ENCODE peak calls at places on chromosomes 4 and X, in four cellular contexts. G, A, S and R are unnamed samples.

GRCh38 chr4:176436500-176436973 is 116.8 kb downstream of the SPCS3 start:
- DNase-seq in G (peak), A (no peak), S (no peak), R (peak)

GRCh38 chr4:186946682-186947294 is 223.1 kb upstream of the FAT1 start:
- DNase-seq in G (peak), A (no peak), S (peak), R (peak)

GRCh38 chr4:89657931-89658700 is 178.8 kb downstream of the SNCA start:
- DNase-seq in G (peak), A (no peak), S (no peak), R (peak)

GRCh38 chr4:151541438-151542071 is 132.6 kb downstream of the FHIP1A start:
- DNase-seq in G (peak), A (peak), S (no peak), R (peak)

GRCh38 chr4:39025552-39026085 is 6.6 kb downstream of the TMEM156 start:
- DNase-seq in G (no peak), A (no peak), S (no peak), R (peak)

GRCh38 chr4:44046491-44046890 is 402.1 kb downstream of the KCTD8 start:
- DNase-seq in G (no peak), A (no peak), S (no peak), R (no peak)

GRCh38 chrX:52556741-52557140 is 39.9 kb upstream of the XAGE1B start:
- DNase-seq in G (no peak), A (no peak), S (no peak), R (no peak)

GRCh38 chrX:63032811-63033210 is 318.3 kb downstream of the SPIN4 start:
- DNase-seq in G (no peak), A (no peak), S (no peak), R (no peak)

GRCh38 chr4:8228319-8229250 is 29.5 kb downstream of the SH3TC1 start:
- DNase-seq in G (peak), A (peak), S (peak), R (peak)

DNA sequence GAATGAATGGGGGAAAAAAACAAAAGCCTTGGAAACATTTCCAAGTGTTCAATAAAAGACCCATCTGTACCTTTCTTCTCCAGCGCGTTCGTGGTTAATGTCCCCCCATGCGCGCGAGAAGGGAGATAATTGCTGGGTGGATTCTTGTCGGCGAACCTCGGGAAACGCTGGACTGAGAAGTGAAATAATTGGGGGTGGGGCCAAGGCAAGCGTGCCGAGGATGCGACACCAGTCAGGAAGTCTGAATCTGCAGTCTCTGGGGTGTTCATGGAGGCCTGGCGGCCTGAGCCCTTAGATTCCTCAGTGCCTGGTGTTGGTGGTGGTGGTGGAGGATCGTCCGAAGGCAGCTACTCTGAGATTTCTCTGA is 5.3 kb upstream of the ARX start:
- DNase-seq in G (no peak), A (no peak), S (no peak), R (no peak)
- TF ChIP-seq CTCF in G (no peak), A (no peak), S (no peak), R (no peak)

DNA sequence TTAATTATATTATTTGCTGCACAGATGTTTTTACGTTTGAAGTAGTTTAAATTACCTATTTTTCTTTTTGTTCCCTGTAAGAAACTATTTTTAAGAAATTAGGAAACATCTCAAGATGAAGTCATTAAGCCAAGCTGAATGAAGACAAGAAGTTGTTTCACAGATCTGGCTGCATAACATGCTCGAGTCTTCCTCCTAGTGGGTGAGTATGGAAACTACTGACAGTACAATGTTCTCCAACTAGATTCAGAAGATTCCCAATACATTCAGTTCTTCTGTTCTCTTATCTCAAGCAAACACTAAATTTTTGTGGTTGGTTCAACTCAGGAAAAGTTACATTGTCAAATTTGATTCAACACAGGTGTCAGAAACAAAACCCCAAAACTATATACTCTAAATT is 256.8 kb upstream of the VCX start:
- DNase-seq in G (peak), A (no peak), S (no peak), R (peak)
- TF ChIP-seq CTCF in G (peak), A (no peak), S (peak), R (peak)

DNA sequence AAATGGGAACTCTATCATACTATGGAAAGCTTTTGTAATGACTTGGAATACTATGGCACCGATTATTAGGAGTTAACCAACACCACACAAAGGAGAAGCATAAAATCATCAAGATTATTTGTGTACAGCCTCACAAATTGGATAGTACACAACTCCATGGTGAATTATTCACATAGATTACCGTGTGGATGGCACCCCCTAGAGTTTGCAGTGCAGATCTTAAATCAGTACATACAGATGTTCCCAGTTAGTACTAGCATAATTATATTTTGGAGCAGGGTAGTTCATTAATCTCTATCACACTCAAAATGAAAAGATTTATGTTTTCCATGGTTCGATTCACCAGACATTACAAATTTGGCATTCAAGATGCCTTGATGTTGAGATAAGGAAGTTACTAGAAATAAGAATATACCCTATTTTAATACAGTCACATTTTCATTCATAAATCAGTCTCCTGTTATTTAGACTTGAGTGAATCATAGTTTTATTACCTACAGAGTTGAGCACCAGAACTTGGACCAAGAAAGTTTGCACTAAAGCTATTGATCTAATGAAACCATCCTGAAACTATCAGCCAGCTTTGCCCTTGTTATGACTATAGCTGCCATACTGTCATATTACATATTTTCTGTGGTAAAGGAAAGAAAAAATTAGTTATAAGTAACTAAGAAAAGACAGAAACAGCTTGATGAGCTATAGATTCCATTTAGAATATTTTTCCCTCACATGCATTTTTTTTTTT is 531.8 kb downstream of the GLUD2 start:
- DNase-seq in G (peak), A (no peak), S (peak), R (peak)
- TF ChIP-seq CTCF in G (peak), A (peak), S (peak), R (peak)

DNA sequence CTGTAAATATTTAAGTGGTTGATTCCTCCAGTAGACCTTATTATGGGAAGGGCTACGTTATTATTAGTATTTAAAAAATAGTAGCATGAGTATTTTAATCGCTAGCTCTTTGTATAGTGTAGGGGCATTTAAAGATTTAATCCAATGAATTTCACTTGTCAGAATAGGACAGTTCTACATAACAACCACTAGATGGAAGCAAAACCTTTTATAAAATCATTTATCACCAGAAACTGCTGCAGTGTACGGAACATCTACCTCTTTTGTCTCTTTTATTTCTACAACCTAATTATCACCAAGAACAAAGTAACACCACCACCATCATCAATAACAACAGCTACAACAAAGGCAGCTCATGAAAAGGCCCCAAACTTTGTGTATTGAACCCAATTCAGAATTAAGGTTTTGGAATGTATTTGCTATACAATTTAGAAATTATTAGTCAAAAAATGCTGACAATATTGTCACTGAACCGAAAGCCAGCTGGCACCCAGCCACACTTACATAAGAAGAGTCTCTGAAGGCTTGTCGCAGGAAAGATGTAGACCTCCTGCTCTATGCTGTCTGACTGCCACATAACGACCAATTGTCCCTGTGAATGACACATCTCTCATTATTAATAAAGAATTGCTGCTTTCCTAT is 260.9 kb upstream of the RPS6KA3 start:
- DNase-seq in G (peak), A (no peak), S (no peak), R (peak)
- TF ChIP-seq CTCF in G (peak), A (peak), S (peak), R (peak)

GRCh38 chrX:41868392-41868977 is 54.9 kb downstream of the CASK start:
- DNase-seq in G (no peak), A (no peak), S (no peak), R (no peak)

GRCh38 chrX:41858161-41858775 is 65.1 kb downstream of the CASK start:
- DNase-seq in G (no peak), A (no peak), S (no peak), R (no peak)

GRCh38 chrX:41862562-41863184 is 60.7 kb downstream of the CASK start:
- DNase-seq in G (no peak), A (no peak), S (no peak), R (no peak)

GRCh38 chrX:41857670-41858069 is 65.7 kb downstream of the CASK start:
- DNase-seq in G (no peak), A (no peak), S (no peak), R (no peak)

DNA sequence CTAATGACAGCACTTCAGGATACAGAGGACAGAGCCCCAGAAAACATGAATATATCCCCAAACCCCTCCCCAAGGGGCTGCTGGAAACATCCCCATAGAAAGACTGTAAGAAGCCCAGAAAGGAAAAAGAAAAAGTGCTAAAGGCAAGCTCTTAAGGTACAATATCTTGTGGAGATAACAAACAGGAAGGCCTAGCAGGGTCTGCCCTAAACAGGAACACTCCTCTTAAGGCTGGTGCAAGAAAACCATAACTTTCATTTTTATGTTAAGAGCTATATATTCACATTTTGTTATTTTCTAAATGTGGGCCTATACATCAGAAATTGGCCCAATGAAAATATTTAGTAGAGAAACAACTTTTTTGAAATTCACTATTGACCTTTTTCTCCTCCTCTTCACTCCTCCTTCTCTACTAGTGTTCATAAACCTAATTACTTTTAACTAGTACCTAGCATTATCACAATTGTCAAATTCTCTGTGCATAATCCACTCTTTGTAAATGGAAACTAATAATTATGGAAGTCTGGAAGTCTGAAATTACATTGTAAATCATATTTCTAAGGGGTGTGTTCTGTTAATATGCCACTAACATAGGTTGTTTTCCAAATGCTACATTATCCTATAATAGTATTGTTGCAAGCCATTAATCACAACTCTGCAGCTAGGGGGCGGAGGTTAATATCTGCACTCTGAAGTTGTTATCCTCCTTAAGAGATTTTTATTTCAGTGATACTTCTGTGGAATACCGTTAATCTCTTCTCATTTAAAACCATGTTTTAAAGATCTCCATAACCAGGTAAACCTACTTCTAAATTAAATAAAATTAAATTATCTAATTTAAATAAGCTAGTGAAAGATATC is 59.8 kb downstream of the CASK start:
- DNase-seq in G (peak), A (no peak), S (no peak), R (peak)
- TF ChIP-seq CTCF in G (peak), A (no peak), S (no peak), R (peak)

GRCh38 chrX:41922694-41923171 is 621 bp downstream of the CASK start:
- DNase-seq in G (peak), A (peak), S (peak), R (peak)
- TF ChIP-seq CTCF in G (peak), A (no peak), S (no peak), R (no peak)

DNA sequence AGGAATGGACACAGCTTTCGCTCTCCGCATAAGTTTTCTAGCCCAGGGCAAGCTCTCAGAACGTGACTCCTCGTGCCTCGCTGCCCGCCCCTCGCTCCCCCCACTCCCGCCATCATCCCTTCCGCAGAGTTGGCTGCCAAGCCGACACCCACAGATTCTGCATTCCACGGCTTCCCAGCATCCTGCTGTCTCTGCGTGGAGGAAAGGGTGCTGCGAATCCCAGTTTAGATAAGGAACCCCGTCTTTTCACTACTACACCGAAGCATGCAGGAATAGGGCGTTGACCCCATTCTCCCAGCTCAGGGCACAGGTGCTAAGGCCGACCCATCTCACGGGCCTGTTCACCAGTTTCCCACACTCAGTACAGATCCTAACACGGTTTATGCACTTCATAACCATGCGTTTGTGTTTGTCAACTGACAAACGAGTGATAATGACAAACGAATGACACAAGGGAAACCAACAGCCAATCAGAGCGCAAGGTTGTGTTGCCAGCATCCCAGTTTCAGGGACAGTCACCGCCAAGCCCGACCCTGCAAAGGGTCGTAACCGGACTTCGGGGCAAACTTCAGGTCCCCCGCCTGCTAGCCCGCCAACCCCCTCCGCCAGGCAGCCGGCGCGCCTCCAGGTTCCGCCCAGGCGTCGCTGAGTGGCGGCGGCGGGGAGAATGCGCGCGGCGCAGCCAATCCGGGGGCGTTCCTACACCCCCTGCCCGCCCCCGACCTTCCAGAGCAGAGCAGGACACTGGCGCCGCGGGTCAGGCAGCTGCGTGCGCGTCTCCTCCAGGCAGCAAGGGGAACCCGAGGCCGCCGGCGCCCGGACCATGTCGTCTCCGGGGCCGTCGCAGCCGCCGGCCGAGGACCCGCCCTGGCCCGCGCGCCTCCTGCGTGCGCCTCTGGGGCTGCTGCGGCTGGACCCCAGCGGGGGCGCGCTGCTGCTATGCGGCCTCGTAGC is at the start of gene CYP2U1:
- DNase-seq in G (peak), A (peak), S (peak), R (peak)
- TF ChIP-seq CTCF in G (no peak), A (no peak), S (peak), R (no peak)

DNA sequence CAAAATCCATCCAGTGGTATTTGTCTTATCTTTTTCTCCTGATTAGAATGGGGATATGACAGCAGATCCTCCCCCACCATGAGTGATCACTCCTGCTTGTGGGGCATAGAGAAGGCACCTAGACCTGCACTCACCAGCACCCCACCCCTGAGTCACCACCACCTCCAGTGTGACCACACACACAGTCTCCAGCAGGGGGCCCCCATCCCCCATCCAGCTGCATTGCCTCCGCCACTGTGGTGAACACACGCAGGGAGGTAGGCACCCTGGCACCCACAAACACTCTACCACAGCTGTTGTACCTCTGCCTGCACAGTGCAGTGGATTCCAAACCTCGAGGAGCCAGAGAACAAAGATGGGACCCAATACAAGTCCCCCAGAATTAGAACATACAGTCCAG is 9.0 kb upstream of the MAGEA8 start:
- DNase-seq in G (peak), A (no peak), S (peak), R (peak)
- TF ChIP-seq CTCF in G (peak), A (no peak), S (peak), R (peak)

DNA sequence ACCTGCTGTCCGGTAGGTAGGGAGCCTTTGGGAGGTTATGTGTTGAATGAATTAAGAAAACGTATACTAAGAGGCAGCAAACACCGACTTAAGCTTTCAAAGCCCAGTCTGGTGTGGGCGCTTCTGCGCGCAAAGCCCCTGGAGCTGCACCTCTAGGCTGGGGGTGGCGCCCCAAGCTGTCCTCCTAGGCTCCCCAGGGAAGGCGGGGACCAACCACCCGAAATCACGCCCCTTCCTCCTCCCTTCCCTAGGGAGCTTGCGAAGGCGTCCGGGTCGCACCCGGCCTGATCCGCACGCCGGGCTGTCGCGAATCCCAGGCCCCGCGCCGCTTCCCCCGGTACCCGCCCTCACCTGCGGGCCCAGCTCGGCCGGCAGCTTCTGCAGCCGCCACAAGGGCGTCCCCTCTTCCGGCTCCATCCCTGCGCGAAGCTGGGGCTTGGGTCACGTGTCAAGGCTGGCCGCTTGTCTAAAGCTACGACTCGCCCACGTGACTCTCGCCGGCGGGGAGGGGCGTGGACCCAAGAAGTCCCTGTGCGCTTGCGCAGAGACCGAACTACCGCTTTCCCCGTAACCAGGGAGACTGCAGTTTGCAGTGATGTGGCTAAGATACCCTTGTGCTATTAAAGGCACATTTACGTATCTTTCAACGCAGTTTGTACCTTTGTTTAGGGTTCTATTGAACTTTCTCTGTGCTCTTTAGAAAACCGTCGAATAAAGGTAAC is at the start of gene COMMD8:
- DNase-seq in G (peak), A (peak), S (peak), R (peak)
- TF ChIP-seq CTCF in G (no peak), A (peak), S (no peak), R (no peak)

DNA sequence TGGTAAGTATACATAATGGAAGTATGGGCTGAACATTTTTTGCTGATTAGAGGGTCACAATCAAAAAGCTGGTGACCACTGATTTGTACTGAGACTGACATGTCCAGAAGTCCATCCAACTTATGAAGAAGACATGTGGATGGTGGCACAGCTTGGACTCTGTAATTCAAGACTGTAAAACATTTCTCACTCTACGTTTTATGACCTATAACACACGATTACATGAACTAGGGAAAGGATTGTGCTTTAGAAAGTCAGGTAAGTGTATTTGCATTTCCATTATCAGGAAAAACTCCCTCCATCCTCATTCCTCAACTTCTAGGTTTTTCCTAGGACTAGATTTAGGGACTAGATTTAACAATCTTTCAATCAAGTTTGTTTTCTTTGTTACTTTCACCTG is 30.5 kb upstream of the OCIAD2 start:
- DNase-seq in G (no peak), A (no peak), S (no peak), R (no peak)
- TF ChIP-seq CTCF in G (no peak), A (no peak), S (no peak), R (no peak)